ENCODE peak calls at places on chromosomes 5 and 9, in five cellular contexts. One of them, this sample, is unnamed.

GRCh38 chr9:116716441-116716840 is 29.3 kb downstream of the TRIM32 start:
- DNase-seq in IMR-90: no peak
- DNase-seq in stomach: no peak
- DNase-seq in pancreas: no peak
- DNase-seq in uterus: no peak
- DNase-seq in this sample: no peak

GRCh38 chr5:167244583-167244982 is 1046.9 kb upstream of the WWC1 start:
- DNase-seq in IMR-90: no peak
- DNase-seq in stomach: no peak
- DNase-seq in pancreas: no peak
- DNase-seq in uterus: no peak
- DNase-seq in this sample: no peak

GRCh38 chr5:142794527-142794926 is 24.4 kb downstream of the ARHGAP26 start:
- DNase-seq in IMR-90: no peak
- DNase-seq in stomach: no peak
- DNase-seq in pancreas: no peak
- DNase-seq in uterus: no peak
- DNase-seq in this sample: no peak

GRCh38 chr9:87269777-87270176 is 227.9 kb upstream of the DAPK1 start:
- DNase-seq in IMR-90: no peak
- DNase-seq in stomach: no peak
- DNase-seq in pancreas: no peak
- DNase-seq in uterus: no peak
- DNase-seq in this sample: no peak

GRCh38 chr5:132019857-132020555 is 8.5 kb upstream of the ACSL6 start:
- DNase-seq in IMR-90: no peak
- DNase-seq in stomach: peak
- DNase-seq in pancreas: no peak
- DNase-seq in uterus: no peak
- DNase-seq in this sample: no peak

GRCh38 chr5:38079625-38080402 is 178.5 kb upstream of the EGFLAM start:
- DNase-seq in IMR-90: no peak
- DNase-seq in stomach: no peak
- DNase-seq in pancreas: no peak
- DNase-seq in uterus: no peak
- DNase-seq in this sample: no peak

GRCh38 chr5:108728566-108729305 is 19.0 kb upstream of the FER start:
- DNase-seq in IMR-90: no peak
- DNase-seq in stomach: no peak
- DNase-seq in pancreas: no peak
- DNase-seq in uterus: no peak
- DNase-seq in this sample: no peak

GRCh38 chr5:179762781-179763176 is 30.2 kb downstream of the MAML1 start:
- DNase-seq in IMR-90: peak
- DNase-seq in stomach: no peak
- DNase-seq in pancreas: no peak
- DNase-seq in uterus: no peak
- DNase-seq in this sample: no peak

GRCh38 chr5:91443028-91443427 is 59.9 kb upstream of the ARRDC3 start:
- DNase-seq in IMR-90: peak
- DNase-seq in stomach: no peak
- DNase-seq in pancreas: no peak
- DNase-seq in uterus: no peak
- DNase-seq in this sample: no peak

GRCh38 chr5:111537153-111538024 is 25.1 kb upstream of the STARD4 start:
- DNase-seq in IMR-90: peak
- DNase-seq in stomach: no peak
- DNase-seq in pancreas: no peak
- DNase-seq in uterus: no peak
- DNase-seq in this sample: no peak

GRCh38 chr5:158456756-158457155 is 597.8 kb upstream of the CLINT1 start:
- DNase-seq in IMR-90: peak
- DNase-seq in stomach: no peak
- DNase-seq in pancreas: no peak
- DNase-seq in uterus: no peak
- DNase-seq in this sample: no peak

GRCh38 chr9:4126996-4127395 is 172.9 kb downstream of the GLIS3 start:
- DNase-seq in IMR-90: no peak
- DNase-seq in stomach: no peak
- DNase-seq in pancreas: no peak
- DNase-seq in uterus: no peak
- DNase-seq in this sample: no peak

GRCh38 chr5:15388856-15389255 is 111.1 kb upstream of the FBXL7 start:
- DNase-seq in IMR-90: no peak
- DNase-seq in stomach: no peak
- DNase-seq in pancreas: no peak
- DNase-seq in uterus: no peak
- DNase-seq in this sample: no peak

GRCh38 chr9:28808042-28808441 is 1234.8 kb upstream of the C9orf72 start:
- DNase-seq in IMR-90: no peak
- DNase-seq in stomach: no peak
- DNase-seq in pancreas: no peak
- DNase-seq in uterus: no peak
- DNase-seq in this sample: no peak

DNA sequence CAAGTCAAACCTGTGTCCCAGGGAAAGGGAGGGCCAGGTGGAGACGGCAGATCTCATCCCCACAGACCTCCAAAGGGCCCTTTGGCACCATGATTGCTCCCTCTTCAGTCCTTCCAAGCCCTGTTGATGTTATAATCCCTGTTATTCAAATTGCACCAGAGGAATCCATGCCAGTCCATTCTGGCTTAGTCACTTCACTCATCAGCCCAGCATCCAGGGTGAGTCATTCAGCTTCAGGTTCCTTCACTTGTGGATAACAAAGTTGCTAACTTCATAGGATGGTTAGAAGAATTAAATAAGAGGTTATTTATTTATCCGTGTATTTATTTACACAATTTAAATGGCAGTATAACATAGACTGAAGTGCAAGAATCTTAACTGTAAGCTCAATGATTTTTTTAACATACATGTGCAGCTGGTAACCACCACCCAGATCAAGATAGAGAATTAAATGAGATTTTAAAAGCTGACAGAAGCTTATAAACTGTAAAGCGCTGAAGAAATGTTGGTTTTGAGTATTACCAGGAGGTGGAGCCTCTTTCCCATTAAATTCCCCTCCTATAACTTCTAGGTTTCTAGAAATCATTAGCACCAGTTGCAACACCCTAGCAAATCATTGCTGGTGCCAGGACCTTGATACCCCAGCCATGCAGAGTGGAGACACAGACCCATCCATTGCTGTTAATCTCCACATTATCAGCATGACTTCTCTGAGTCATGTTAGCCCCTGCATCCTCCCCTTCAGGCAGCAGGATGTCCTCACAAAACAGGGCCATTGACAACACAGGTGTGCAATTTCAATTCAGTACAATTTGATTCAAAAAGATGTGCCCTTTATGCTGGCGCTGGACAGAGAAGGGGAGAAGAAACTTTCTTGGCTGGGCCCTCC is 77.4 kb downstream of the SEC61B start:
- DNase-seq in IMR-90: peak
- DNase-seq in stomach: no peak
- DNase-seq in pancreas: no peak
- DNase-seq in uterus: no peak
- DNase-seq in this sample: no peak
- TF ChIP-seq CTCF in IMR-90: peak
- TF ChIP-seq CTCF in stomach: no peak
- TF ChIP-seq CTCF in pancreas: no peak
- TF ChIP-seq CTCF in uterus: no peak
- TF ChIP-seq CTCF in this sample: no peak

GRCh38 chr5:140725799-140726471 is 25.7 kb downstream of the ZMAT2 start:
- DNase-seq in IMR-90: peak
- DNase-seq in stomach: peak
- DNase-seq in pancreas: peak
- DNase-seq in uterus: peak
- DNase-seq in this sample: no peak
- H3K27ac ChIP-seq in IMR-90: no peak
- H3K27ac ChIP-seq in stomach: no peak
- H3K27ac ChIP-seq in pancreas: no peak
- H3K27ac ChIP-seq in uterus: no peak
- H3K27ac ChIP-seq in this sample: no peak

DNA sequence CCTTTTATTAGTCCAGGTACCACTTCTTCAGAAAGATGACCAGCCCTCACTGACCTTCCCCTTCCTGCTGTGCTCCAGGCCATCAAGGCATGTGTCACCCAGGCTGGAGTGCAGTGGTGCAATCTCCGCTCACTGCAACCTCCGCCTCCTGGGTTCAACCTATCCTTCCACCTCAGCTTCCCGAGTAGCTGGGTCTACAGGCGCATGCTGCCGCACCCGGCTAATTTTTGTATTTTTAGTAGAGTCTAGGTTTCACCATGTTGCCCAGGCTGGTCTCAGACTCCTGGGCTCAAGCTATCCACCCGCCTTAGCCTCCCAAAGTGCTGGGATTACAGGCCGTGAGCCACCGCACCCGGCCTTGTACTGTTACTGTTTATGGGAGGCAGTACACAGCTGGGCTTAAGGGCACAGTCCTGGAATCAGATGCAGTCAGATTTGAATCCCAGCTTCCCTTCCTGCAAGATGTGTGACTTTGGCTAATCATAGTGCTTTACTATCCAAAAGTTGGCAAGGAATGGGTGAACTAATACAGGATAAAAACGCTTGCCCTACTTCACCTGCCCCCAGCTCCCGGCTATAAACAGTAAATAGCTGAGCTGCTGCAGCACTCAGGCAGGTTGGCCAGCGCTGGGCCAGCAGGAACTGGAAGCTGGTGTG is 483 bp upstream of the EIF4EBP3 start:
- DNase-seq in IMR-90: no peak
- DNase-seq in stomach: no peak
- DNase-seq in pancreas: no peak
- DNase-seq in uterus: no peak
- DNase-seq in this sample: no peak
- H3K4me3 ChIP-seq in IMR-90: no peak
- H3K4me3 ChIP-seq in stomach: peak
- H3K4me3 ChIP-seq in pancreas: peak
- H3K4me3 ChIP-seq in uterus: peak
- H3K4me3 ChIP-seq in this sample: peak

DNA sequence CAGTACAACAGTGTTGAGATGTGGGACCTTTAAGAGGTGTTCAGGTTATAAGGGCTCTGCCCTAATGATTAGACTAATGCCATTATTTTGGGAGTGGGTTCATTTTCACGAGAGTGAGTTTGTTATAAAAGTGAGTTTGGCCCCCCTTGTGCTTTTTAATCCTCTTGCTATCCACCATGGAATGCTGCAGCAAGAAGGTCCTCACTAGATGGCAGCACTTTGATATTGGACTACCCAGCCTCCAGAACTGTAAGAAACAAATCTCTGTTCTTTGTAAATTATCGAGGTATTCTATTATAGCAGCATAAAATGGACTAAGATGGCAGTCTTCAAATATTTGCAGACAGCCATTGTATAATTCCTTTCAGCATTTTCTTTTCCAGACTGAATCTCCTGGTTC is 212.4 kb downstream of the LRRC70 start:
- DNase-seq in IMR-90: no peak
- DNase-seq in stomach: no peak
- DNase-seq in pancreas: no peak
- DNase-seq in uterus: no peak
- DNase-seq in this sample: no peak
- TF ChIP-seq CTCF in IMR-90: peak
- TF ChIP-seq CTCF in stomach: no peak
- TF ChIP-seq CTCF in pancreas: no peak
- TF ChIP-seq CTCF in uterus: no peak
- TF ChIP-seq CTCF in this sample: no peak

GRCh38 chr5:72847439-72847838 is 31.0 kb downstream of the TNPO1 start:
- DNase-seq in IMR-90: no peak
- DNase-seq in stomach: no peak
- DNase-seq in pancreas: no peak
- DNase-seq in uterus: no peak
- DNase-seq in this sample: no peak
- H3K27ac ChIP-seq in IMR-90: no peak
- H3K27ac ChIP-seq in stomach: no peak
- H3K27ac ChIP-seq in pancreas: no peak
- H3K27ac ChIP-seq in uterus: peak
- H3K27ac ChIP-seq in this sample: peak

GRCh38 chr9:6384732-6385131 is 28.3 kb upstream of the UHRF2 start:
- DNase-seq in IMR-90: no peak
- DNase-seq in stomach: no peak
- DNase-seq in pancreas: no peak
- DNase-seq in uterus: no peak
- DNase-seq in this sample: no peak

GRCh38 chr9:6382681-6383080 is 30.3 kb upstream of the UHRF2 start:
- DNase-seq in IMR-90: peak
- DNase-seq in stomach: no peak
- DNase-seq in pancreas: no peak
- DNase-seq in uterus: no peak
- DNase-seq in this sample: no peak

GRCh38 chr9:6383551-6384225 is 29.3 kb upstream of the UHRF2 start:
- DNase-seq in IMR-90: peak
- DNase-seq in stomach: no peak
- DNase-seq in pancreas: no peak
- DNase-seq in uterus: no peak
- DNase-seq in this sample: no peak
- H3K4me3 ChIP-seq in IMR-90: no peak
- H3K4me3 ChIP-seq in stomach: no peak
- H3K4me3 ChIP-seq in pancreas: no peak
- H3K4me3 ChIP-seq in uterus: no peak
- H3K4me3 ChIP-seq in this sample: no peak

GRCh38 chr9:91589101-91589553 is 165.5 kb upstream of the NFIL3 start:
- DNase-seq in IMR-90: peak
- DNase-seq in stomach: no peak
- DNase-seq in pancreas: no peak
- DNase-seq in uterus: peak
- DNase-seq in this sample: no peak
- TF ChIP-seq CTCF in IMR-90: no peak
- TF ChIP-seq CTCF in stomach: no peak
- TF ChIP-seq CTCF in pancreas: no peak
- TF ChIP-seq CTCF in uterus: no peak
- TF ChIP-seq CTCF in this sample: no peak

GRCh38 chr9:127855522-127855921 is 1.1 kb upstream of the ENG start:
- DNase-seq in IMR-90: no peak
- DNase-seq in stomach: no peak
- DNase-seq in pancreas: no peak
- DNase-seq in uterus: no peak
- DNase-seq in this sample: no peak
- H3K27ac ChIP-seq in IMR-90: no peak
- H3K27ac ChIP-seq in stomach: no peak
- H3K27ac ChIP-seq in pancreas: no peak
- H3K27ac ChIP-seq in uterus: peak
- H3K27ac ChIP-seq in this sample: peak

DNA sequence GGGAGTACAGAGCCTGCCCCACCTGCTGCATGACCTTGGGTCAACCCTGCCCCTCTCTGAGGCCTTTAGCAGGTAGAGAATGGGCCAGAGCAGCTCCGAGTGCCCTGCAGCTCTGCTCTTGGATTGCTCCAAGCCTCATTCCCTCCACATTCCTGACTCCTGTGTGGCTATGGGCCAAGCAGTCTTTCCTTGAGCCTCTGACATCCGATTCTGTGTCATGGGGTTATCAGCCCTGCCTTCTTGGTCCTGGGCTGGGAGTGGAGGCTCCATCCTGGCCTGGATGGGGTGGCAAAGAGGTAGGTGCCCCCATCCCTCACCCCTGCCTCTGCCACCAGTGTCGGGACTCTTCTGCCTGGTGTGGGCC is 13.7 kb downstream of the FPGS start:
- DNase-seq in IMR-90: no peak
- DNase-seq in stomach: no peak
- DNase-seq in pancreas: no peak
- DNase-seq in uterus: no peak
- DNase-seq in this sample: no peak
- H3K4me3 ChIP-seq in IMR-90: no peak
- H3K4me3 ChIP-seq in stomach: no peak
- H3K4me3 ChIP-seq in pancreas: no peak
- H3K4me3 ChIP-seq in uterus: no peak
- H3K4me3 ChIP-seq in this sample: no peak

GRCh38 chr9:133275105-133276000 is at the start of gene ABO:
- DNase-seq in IMR-90: no peak
- DNase-seq in stomach: peak
- DNase-seq in pancreas: peak
- DNase-seq in uterus: no peak
- DNase-seq in this sample: no peak
- TF ChIP-seq CTCF in IMR-90: no peak
- TF ChIP-seq CTCF in stomach: no peak
- TF ChIP-seq CTCF in pancreas: no peak
- TF ChIP-seq CTCF in uterus: peak
- TF ChIP-seq CTCF in this sample: no peak

This sample was measured in coronary artery.